ENCODE peak calls at places on chromosomes 13 and 19, in eight cellular contexts. N is GM23338, P is H1, R is HCT116, Q is HepG2, B is K562, X is endothelial cell of umbilical vein, V is GM12878. Y is an unnamed sample.

GRCh38 chr19:33248104-33248503 is 22.5 kb upstream of the SLC7A10 start:
- DNase-seq in N (no peak), P (no peak), R (no peak), Q (no peak), B (no peak), X (no peak), V (no peak), Y (no peak)

GRCh38 chr19:38869160-38869835 is 8.8 kb downstream of the RINL start:
- DNase-seq in N (peak), P (no peak), R (no peak), Q (no peak), B (no peak), X (no peak), V (no peak), Y (no peak)

GRCh38 chr19:54248016-54248601 is 5.5 kb upstream of the LILRA6 start:
- DNase-seq in N (no peak), P (no peak), R (no peak), Q (no peak), B (no peak), X (peak), V (no peak), Y (no peak)

GRCh38 chr19:7772752-7773291 is 9.8 kb downstream of the CLEC4M start:
- DNase-seq in N (no peak), P (no peak), R (no peak), Q (no peak), B (no peak), X (no peak), V (peak), Y (no peak)

GRCh38 chr19:53328967-53329366 is 4.6 kb upstream of the ZNF845 start:
- DNase-seq in N (peak), P (no peak), R (no peak), Q (no peak), B (peak), X (no peak), V (no peak), Y (no peak)

GRCh38 chr13:35857769-35858168 is 273.4 kb downstream of the DCLK1 start:
- DNase-seq in N (peak), P (peak), R (no peak), Q (no peak), B (no peak), X (no peak), V (no peak), Y (no peak)

GRCh38 chr13:24267283-24267682 is 42.1 kb upstream of the C1QTNF9 start:
- DNase-seq in N (no peak), P (no peak), R (no peak), Q (no peak), B (no peak), X (no peak), V (peak), Y (no peak)

GRCh38 chr13:39684531-39685137 is 29.2 kb downstream of the COG6 start:
- DNase-seq in N (peak), P (no peak), R (peak), Q (peak), B (no peak), X (peak), V (no peak), Y (no peak)

GRCh38 chr13:44232729-44233128 is 140.9 kb upstream of the SERP2 start:
- DNase-seq in N (no peak), P (no peak), R (no peak), Q (no peak), B (no peak), X (no peak), V (no peak), Y (no peak)

GRCh38 chr13:21871302-21871862 is 200.5 kb downstream of the FGF9 start:
- DNase-seq in N (no peak), P (no peak), R (no peak), Q (peak), B (no peak), X (no peak), V (no peak), Y (no peak)

GRCh38 chr19:40633207-40633606 is 32.0 kb downstream of the LTBP4 start:
- DNase-seq in N (no peak), P (no peak), R (no peak), Q (peak), B (no peak), X (no peak), V (no peak), Y (no peak)

GRCh38 chr19:9076886-9077285 is 10.0 kb upstream of the OR1M1 start:
- DNase-seq in N (no peak), P (no peak), R (no peak), Q (no peak), B (no peak), X (no peak), V (no peak), Y (no peak)

GRCh38 chr19:4123615-4124568 is at the start of gene MAP2K2:
- DNase-seq in N (peak), P (peak), R (peak), Q (peak), B (peak), X (peak), V (peak), Y (peak)

GRCh38 chr19:41350735-41351338 is 2.9 kb downstream of the TGFB1 start:
- DNase-seq in N (peak), P (no peak), R (no peak), Q (no peak), B (peak), X (peak), V (no peak), Y (no peak)

GRCh38 chr19:52140077-52140710 is 456 bp upstream of the ZNF616 start:
- DNase-seq in N (no peak), P (no peak), R (no peak), Q (peak), B (no peak), X (no peak), V (no peak), Y (no peak)

GRCh38 chr13:32142956-32143375 is 111.4 kb downstream of the FRY start:
- DNase-seq in N (peak), P (peak), R (no peak), Q (peak), B (no peak), X (peak), V (no peak), Y (no peak)

GRCh38 chr19:54201172-54201701 is 579 bp downstream of the RPS9 start:
- DNase-seq in N (no peak), P (no peak), R (no peak), Q (no peak), B (no peak), X (no peak), V (no peak), Y (no peak)

GRCh38 chr19:41174297-41174928 is 18.6 kb upstream of the CYP2S1 start:
- DNase-seq in N (no peak), P (no peak), R (no peak), Q (no peak), B (no peak), X (no peak), V (no peak), Y (no peak)

GRCh38 chr13:109764474-109765292 is 21.7 kb downstream of the IRS2 start:
- DNase-seq in N (peak), P (no peak), R (no peak), Q (no peak), B (no peak), X (no peak), V (no peak), Y (no peak)

GRCh38 chr13:97043302-97043701 is 49.0 kb upstream of the OXGR1 start:
- DNase-seq in N (no peak), P (no peak), R (no peak), Q (no peak), B (no peak), X (peak), V (no peak), Y (no peak)

GRCh38 chr13:44148159-44148929 is 225.3 kb upstream of the SERP2 start:
- DNase-seq in N (no peak), P (no peak), R (no peak), Q (no peak), B (no peak), X (no peak), V (no peak), Y (no peak)

GRCh38 chr13:111020021-111020420 is 95.1 kb upstream of the ARHGEF7 start:
- DNase-seq in N (no peak), P (no peak), R (no peak), Q (no peak), B (no peak), X (no peak), V (no peak), Y (no peak)

GRCh38 chr19:45800009-45800553 is 7.4 kb upstream of the DMWD start:
- DNase-seq in N (no peak), P (no peak), R (no peak), Q (no peak), B (no peak), X (no peak), V (no peak), Y (no peak)

GRCh38 chr19:35868172-35868822 is at the start of gene APLP1:
- DNase-seq in N (peak), P (no peak), R (no peak), Q (peak), B (peak), X (peak), V (no peak), Y (no peak)

GRCh38 chr13:47039106-47039505 is 142.3 kb upstream of the HTR2A start:
- DNase-seq in N (no peak), P (no peak), R (no peak), Q (no peak), B (no peak), X (no peak), V (no peak), Y (no peak)

GRCh38 chr19:23882493-23882892 is 32.2 kb upstream of the ZNF726 start:
- DNase-seq in N (no peak), P (no peak), R (no peak), Q (peak), B (no peak), X (no peak), V (no peak), Y (no peak)

GRCh38 chr13:47117268-47117667 is 220.4 kb upstream of the HTR2A start:
- DNase-seq in N (no peak), P (no peak), R (no peak), Q (no peak), B (no peak), X (no peak), V (no peak), Y (no peak)

GRCh38 chr13:67392014-67392413 is 161.9 kb upstream of the PCDH9 start:
- DNase-seq in N (no peak), P (no peak), R (no peak), Q (no peak), B (no peak), X (no peak), V (no peak), Y (no peak)

DNA sequence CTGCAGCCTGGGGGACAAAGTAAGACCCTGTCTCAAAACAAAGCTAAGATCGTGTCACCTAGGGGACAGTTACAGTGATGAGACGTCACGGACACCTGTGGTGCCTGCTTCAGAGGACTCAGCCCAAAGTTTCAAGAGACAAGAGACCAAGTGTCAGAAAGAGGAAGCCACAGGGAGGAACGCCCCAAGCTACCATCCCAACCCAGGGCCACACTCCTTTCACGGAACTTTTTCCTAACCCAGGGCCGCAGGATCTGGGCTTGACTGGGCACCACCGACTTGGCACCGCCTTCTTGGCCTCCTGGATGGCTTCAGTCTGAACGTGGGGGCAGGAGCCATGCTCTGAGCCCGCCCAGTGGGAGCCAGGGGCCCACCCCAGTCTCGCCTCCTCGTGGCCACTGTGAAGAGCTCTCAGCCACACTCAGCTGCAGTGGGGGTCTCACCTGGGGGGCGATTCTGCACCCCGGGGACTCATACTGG is 8.5 kb downstream of the MOB3A start:
- DNase-seq in N (no peak), P (no peak), R (no peak), Q (no peak), B (no peak), X (no peak), V (peak), Y (no peak)
- TF ChIP-seq POLR2AphosphoS5 in N (no peak), P (no peak), R (no peak), Q (no peak), B (no peak), X (no peak), V (peak), Y (no peak)

GRCh38 chr13:27918918-27919255 is 913 bp upstream of the PDX1 start:
- DNase-seq in N (peak), P (no peak), R (no peak), Q (no peak), B (no peak), X (no peak), V (no peak), Y (no peak)

GRCh38 chr13:27919299-27919933 is 384 bp upstream of the PDX1 start:
- DNase-seq in N (no peak), P (no peak), R (peak), Q (peak), B (peak), X (no peak), V (no peak), Y (no peak)

GRCh38 chr13:27921421-27921960 is 1.7 kb downstream of the PDX1 start:
- DNase-seq in N (peak), P (no peak), R (no peak), Q (no peak), B (no peak), X (no peak), V (no peak), Y (no peak)

GRCh38 chr13:27920677-27921420 is 1.0 kb downstream of the PDX1 start:
- DNase-seq in N (peak), P (no peak), R (no peak), Q (no peak), B (no peak), X (no peak), V (no peak), Y (no peak)

DNA sequence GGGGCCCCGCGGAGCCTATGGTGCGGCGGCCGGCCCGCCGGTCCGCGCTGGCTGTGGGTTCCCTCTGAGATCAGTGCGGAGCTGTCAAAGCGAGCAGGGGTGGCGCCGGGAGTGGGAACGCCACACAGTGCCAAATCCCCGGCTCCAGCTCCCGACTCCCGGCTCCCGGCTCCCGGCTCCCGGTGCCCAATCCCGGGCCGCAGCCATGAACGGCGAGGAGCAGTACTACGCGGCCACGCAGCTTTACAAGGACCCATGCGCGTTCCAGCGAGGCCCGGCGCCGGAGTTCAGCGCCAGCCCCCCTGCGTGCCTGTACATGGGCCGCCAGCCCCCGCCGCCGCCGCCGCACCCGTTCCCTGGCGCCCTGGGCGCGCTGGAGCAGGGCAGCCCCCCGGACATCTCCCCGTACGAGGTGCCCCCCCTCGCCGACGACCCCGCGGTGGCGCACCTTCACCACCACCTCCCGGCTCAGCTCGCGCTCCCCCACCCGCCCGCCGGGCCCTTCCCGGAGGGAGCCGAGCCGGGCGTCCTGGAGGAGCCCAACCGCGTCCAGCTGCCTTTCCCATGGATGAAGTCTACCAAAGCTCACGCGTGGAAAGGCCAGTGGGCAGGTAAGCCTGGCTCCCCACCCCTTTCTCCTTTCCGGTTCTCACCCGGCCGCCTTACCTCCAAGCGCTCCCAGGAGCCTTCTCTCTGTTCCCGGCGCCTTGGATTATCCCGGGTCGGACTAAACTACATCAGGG is at the start of gene PDX1:
- DNase-seq in N (peak), P (no peak), R (no peak), Q (no peak), B (no peak), X (no peak), V (no peak), Y (no peak)
- TF ChIP-seq EZH2 in N (no peak), P (no peak), R (no peak), Q (no peak), B (no peak), X (peak), V (no peak), Y (peak)

GRCh38 chr13:19960673-19961015 is 2.1 kb downstream of the ZMYM2 start:
- DNase-seq in N (no peak), P (no peak), R (no peak), Q (no peak), B (no peak), X (no peak), V (no peak), Y (no peak)
- H3K4me3 ChIP-seq in N (peak), P (peak), R (peak), Q (peak), B (no peak), X (peak), V (peak), Y (peak)

GRCh38 chr13:105990256-105990958 is 545.1 kb downstream of the EFNB2 start:
- DNase-seq in N (no peak), P (no peak), R (no peak), Q (no peak), B (no peak), X (no peak), V (no peak), Y (no peak)
- TF ChIP-seq POLR2AphosphoS5 in N (no peak), P (no peak), R (no peak), Q (no peak), B (no peak), X (no peak), V (no peak), Y (no peak)

GRCh38 chr19:1291761-1292418 is 6.2 kb downstream of the EFNA2 start:
- DNase-seq in N (no peak), P (no peak), R (no peak), Q (no peak), B (no peak), X (no peak), V (no peak), Y (no peak)
- TF ChIP-seq EZH2 in N (no peak), P (no peak), R (no peak), Q (no peak), B (no peak), X (no peak), V (no peak), Y (no peak)

DNA sequence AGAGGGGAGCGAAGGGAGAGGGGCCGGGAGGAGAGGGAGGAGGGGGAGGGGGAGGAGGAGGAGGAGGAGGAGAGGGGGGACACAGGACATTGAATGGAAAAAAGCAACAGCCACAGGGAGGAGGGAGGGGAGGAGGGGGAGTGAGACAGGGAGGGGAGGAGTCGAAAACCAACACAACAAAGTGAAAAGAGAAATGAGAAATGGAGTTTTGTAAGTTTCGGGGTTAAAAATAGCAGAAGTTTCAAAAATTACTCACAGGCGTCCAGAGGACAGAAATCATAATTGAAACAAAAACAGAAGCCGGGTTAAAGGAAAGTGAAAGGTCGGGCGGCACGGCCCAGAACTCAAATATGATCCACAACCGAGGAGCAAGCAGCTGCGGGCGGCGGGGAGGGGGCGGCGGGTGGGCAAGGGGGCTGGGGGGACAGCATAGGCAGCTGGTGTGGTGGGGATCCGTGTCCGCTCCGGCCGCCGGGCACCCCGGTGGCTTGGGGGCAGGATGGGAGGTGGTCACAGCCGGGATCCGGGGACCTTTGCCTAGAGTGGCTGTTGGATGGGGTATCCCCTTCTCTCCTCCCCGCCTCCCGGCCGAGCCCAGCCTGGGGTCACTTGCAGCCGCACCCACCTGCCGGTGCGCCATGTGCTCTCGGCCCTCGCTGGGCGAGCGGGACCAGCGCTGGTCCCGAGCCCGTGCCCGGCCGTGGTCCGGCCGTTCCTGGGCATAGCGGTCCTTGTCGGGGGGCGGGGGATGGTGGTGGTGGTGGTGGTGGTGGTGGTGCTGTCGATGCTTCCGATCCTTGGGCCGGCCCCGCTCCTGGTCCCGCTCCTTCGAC is 58.1 kb downstream of the IER2 start:
- DNase-seq in N (no peak), P (no peak), R (no peak), Q (no peak), B (no peak), X (peak), V (peak), Y (no peak)
- H3K4me3 ChIP-seq in N (no peak), P (no peak), R (no peak), Q (no peak), B (no peak), X (no peak), V (peak), Y (no peak)

DNA sequence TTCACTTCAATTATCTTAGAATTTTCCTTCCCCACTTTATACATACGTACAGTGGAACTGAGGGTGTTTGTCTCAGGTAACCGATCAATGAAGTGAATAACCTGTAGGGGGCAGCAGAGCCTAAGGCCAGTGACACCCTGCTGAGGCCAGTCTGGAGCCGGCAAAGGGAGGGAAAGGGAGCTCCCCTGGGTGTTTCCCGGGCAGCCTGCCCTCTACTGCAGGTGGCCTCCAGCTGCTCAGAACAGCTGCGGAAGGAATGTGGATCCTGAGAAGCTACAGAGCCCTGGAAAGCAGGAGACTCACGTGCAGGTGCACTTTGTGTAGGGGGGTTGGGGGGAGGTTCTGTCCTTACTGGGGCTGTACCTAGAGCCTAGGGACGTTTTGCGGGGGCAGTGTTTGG is 832 bp upstream of the ZNF491 start:
- DNase-seq in N (peak), P (no peak), R (peak), Q (peak), B (peak), X (peak), V (peak), Y (no peak)
- TF ChIP-seq POLR2AphosphoS5 in N (no peak), P (no peak), R (no peak), Q (no peak), B (no peak), X (no peak), V (no peak), Y (no peak)

Y was measured in SK-N-MC.